ENCODE peak calls at places on chromosomes 4 and X, in six cellular contexts. R, B, M, Z, X and F are unnamed samples.

GRCh38 chrX:29535212-29536162 is 679.9 kb upstream of the MAGEB2 start:
- DNase-seq in R (no peak), B (no peak), M (no peak), Z (peak), X (no peak), F (no peak)

GRCh38 chrX:154840856-154841255 is 6.4 kb upstream of the SMIM9 start:
- DNase-seq in R (no peak), B (no peak), M (no peak), Z (peak), X (no peak), F (no peak)

GRCh38 chr4:158870282-158871049 is 101.6 kb downstream of the FNIP2 start:
- DNase-seq in R (no peak), B (no peak), M (no peak), Z (no peak), X (no peak), F (no peak)

GRCh38 chr4:105146286-105147219 is at the start of gene TET2:
- DNase-seq in R (peak), B (peak), M (peak), Z (peak), X (peak), F (peak)

GRCh38 chr4:11743236-11743635 is 314.5 kb upstream of the HS3ST1 start:
- DNase-seq in R (no peak), B (no peak), M (no peak), Z (no peak), X (no peak), F (no peak)

GRCh38 chrX:4690516-4690915 is 977.1 kb upstream of the PRKX start:
- DNase-seq in R (no peak), B (no peak), M (no peak), Z (no peak), X (no peak), F (no peak)

GRCh38 chrX:34563061-34563460 is 94.0 kb downstream of the TMEM47 start:
- DNase-seq in R (no peak), B (no peak), M (no peak), Z (no peak), X (no peak), F (no peak)

GRCh38 chrX:54825716-54826428 is 18.3 kb downstream of the MAGED2 start:
- DNase-seq in R (no peak), B (no peak), M (no peak), Z (peak), X (no peak), F (no peak)

GRCh38 chrX:123648028-123648810 is 84.6 kb downstream of the THOC2 start:
- DNase-seq in R (no peak), B (no peak), M (no peak), Z (no peak), X (no peak), F (no peak)

GRCh38 chr4:111879539-111879938 is 265.7 kb upstream of the FAM241A start:
- DNase-seq in R (no peak), B (no peak), M (no peak), Z (no peak), X (no peak), F (no peak)

GRCh38 chrX:124507276-124507675 is 160.9 kb downstream of the SH2D1A start:
- DNase-seq in R (no peak), B (no peak), M (no peak), Z (peak), X (no peak), F (no peak)

GRCh38 chrX:101219840-101220191 is 230 bp downstream of the DRP2 start:
- DNase-seq in R (no peak), B (no peak), M (no peak), Z (no peak), X (no peak), F (no peak)

GRCh38 chrX:31706456-31706855 is 634.6 kb upstream of the FTHL17 start:
- DNase-seq in R (no peak), B (no peak), M (no peak), Z (no peak), X (no peak), F (no peak)

GRCh38 chr4:182929296-182929695 is 12.1 kb upstream of the DCTD start:
- DNase-seq in R (no peak), B (no peak), M (no peak), Z (peak), X (no peak), F (no peak)

GRCh38 chrX:63764946-63765345 is 20.1 kb downstream of the ARHGEF9 start:
- DNase-seq in R (no peak), B (no peak), M (no peak), Z (peak), X (no peak), F (no peak)

GRCh38 chr4:14650127-14650526 is 352.2 kb upstream of the CPEB2 start:
- DNase-seq in R (no peak), B (no peak), M (no peak), Z (no peak), X (no peak), F (no peak)

GRCh38 chr4:169184236-169184635 is 86.5 kb downstream of the SH3RF1 start:
- DNase-seq in R (no peak), B (no peak), M (no peak), Z (no peak), X (no peak), F (no peak)

GRCh38 chr4:114005569-114006442 is 26.4 kb upstream of the ARSJ start:
- DNase-seq in R (no peak), B (no peak), M (no peak), Z (peak), X (no peak), F (no peak)

GRCh38 chr4:155342142-155342541 is 34.6 kb downstream of the MAP9 start:
- DNase-seq in R (no peak), B (no peak), M (no peak), Z (peak), X (no peak), F (no peak)

GRCh38 chrX:106999002-106999975 is 723 bp downstream of the MORC4 start:
- DNase-seq in R (no peak), B (peak), M (peak), Z (peak), X (no peak), F (peak)

GRCh38 chrX:2388669-2389068 is 112.1 kb downstream of the DHRSX start:
- DNase-seq in R (no peak), B (no peak), M (no peak), Z (no peak), X (no peak), F (no peak)

GRCh38 chr4:27685947-27686346 is 825.3 kb downstream of the STIM2 start:
- DNase-seq in R (no peak), B (no peak), M (no peak), Z (no peak), X (no peak), F (no peak)

GRCh38 chrX:103644125-103644524 is 15.3 kb downstream of the TCEAL1 start:
- DNase-seq in R (no peak), B (no peak), M (no peak), Z (no peak), X (no peak), F (no peak)

GRCh38 chr4:148573284-148573683 is 131.1 kb upstream of the NR3C2 start:
- DNase-seq in R (no peak), B (no peak), M (no peak), Z (no peak), X (no peak), F (no peak)

GRCh38 chr4:184147858-184148799 is 69.5 kb downstream of the ENPP6 start:
- DNase-seq in R (no peak), B (no peak), M (no peak), Z (no peak), X (no peak), F (no peak)